ENCODE peak calls at places on chromosomes 11 and 22, in four cellular contexts. V, Z, U and J are unnamed samples.

GRCh38 chr11:68043349-68044144 is 4.7 kb downstream of the TCIRG1 start:
- DNase-seq in U (no peak), Z (no peak), V (no peak), J (no peak)

GRCh38 chr11:44634401-44635281 is 69.2 kb downstream of the CD82 start:
- DNase-seq in U (peak), V (peak), Z (no peak), J (peak)

GRCh38 chr11:69356703-69357457 is 62.9 kb downstream of the MYEOV start:
- DNase-seq in Z (no peak), V (no peak), U (no peak), J (no peak)

GRCh38 chr11:28911829-28912228 is 803.6 kb downstream of the METTL15 start:
- DNase-seq in U (no peak), Z (no peak), V (no peak), J (no peak)

GRCh38 chr11:69055212-69055586 is 6.5 kb downstream of the TPCN2 start:
- DNase-seq in Z (no peak), V (no peak), U (no peak), J (no peak)

GRCh38 chr11:35185696-35186095 is 46.7 kb downstream of the CD44 start:
- DNase-seq in Z (no peak), U (no peak), V (no peak), J (no peak)

GRCh38 chr22:20211997-20212753 is 55.9 kb downstream of the RTN4R start:
- DNase-seq in V (no peak), Z (no peak), U (no peak), J (no peak)

GRCh38 chr22:33747576-33748180 is 172.6 kb downstream of the LARGE1 start:
- DNase-seq in V (no peak), Z (no peak), U (no peak), J (no peak)

GRCh38 chr11:96114178-96115070 is 190.5 kb upstream of the MTMR2 start:
- DNase-seq in U (no peak), V (no peak), Z (no peak), J (no peak)

GRCh38 chr11:90220391-90220790 is 2.5 kb downstream of the CHORDC1 start:
- DNase-seq in U (no peak), Z (no peak), V (no peak), J (no peak)

GRCh38 chr11:13339196-13340153 is 61.9 kb downstream of the BMAL1 start:
- DNase-seq in V (no peak), U (no peak), Z (no peak), J (no peak)

GRCh38 chr11:70582886-70583641 is 184.7 kb downstream of the CTTN start:
- DNase-seq in U (no peak), V (no peak), Z (peak), J (no peak)

GRCh38 chr11:109424893-109425292 is 2.9 kb downstream of the C11orf87 start:
- DNase-seq in V (peak), U (no peak), Z (no peak), J (no peak)

GRCh38 chr11:2262301-2263011 is 7.9 kb downstream of the ASCL2 start:
- DNase-seq in Z (no peak), V (no peak), U (no peak), J (no peak)

GRCh38 chr11:62148271-62148980 is 24.6 kb downstream of the INCENP start:
- DNase-seq in V (no peak), Z (no peak), U (no peak), J (peak)

GRCh38 chr11:102517670-102518069 is 12.9 kb downstream of the MMP7 start:
- DNase-seq in V (no peak), Z (no peak), U (no peak), J (no peak)

GRCh38 chr11:57191308-57191707 is 9.6 kb downstream of the LRRC55 start:
- DNase-seq in Z (no peak), V (no peak), U (no peak), J (no peak)

GRCh38 chr22:36761553-36762240 is 14.2 kb downstream of the IFT27 start:
- DNase-seq in V (no peak), U (no peak), Z (no peak), J (no peak)

GRCh38 chr11:88631497-88631896 is 294.0 kb upstream of the CTSC start:
- DNase-seq in V (no peak), Z (no peak), U (no peak), J (no peak)

GRCh38 chr11:66336234-66337102 is at the start of gene RIN1:
- DNase-seq in Z (no peak), U (no peak), V (no peak), J (no peak)

GRCh38 chr11:119694334-119694733 is 34.7 kb downstream of the NECTIN1 start:
- DNase-seq in U (no peak), V (no peak), Z (no peak), J (no peak)